ENCODE peak calls at places on chromosome 14, in ten cellular contexts. I is lower leg skin, W is astrocyte of the cerebellum, F is cardiac fibroblast, C is fibroblast of mammary gland, T is epithelial cell of esophagus, Z is A549, K is breast epithelium, N is AG10803, E is astrocyte of the spinal cord. B is an unnamed sample.

GRCh38 chr14:56953884-56954283 is 143.6 kb upstream of the OTX2 start:
- DNase-seq in F (no peak), C (no peak), Z (no peak), I (no peak), T (no peak), K (no peak), N (no peak), E (no peak), W (no peak), B (no peak)

GRCh38 chr14:99537399-99537798 is 56.2 kb downstream of the CCNK start:
- DNase-seq in N (peak), W (peak), C (peak), T (peak), E (peak), Z (peak), I (no peak), K (no peak), F (peak), B (peak)

GRCh38 chr14:103144085-103144484 is 20.8 kb downstream of the TNFAIP2 start:
- DNase-seq in T (peak), W (no peak), F (peak), I (no peak), C (peak), K (no peak), N (peak), E (no peak), Z (no peak), B (peak)

GRCh38 chr14:99395904-99396530 is 84.6 kb downstream of the SETD3 start:
- DNase-seq in N (peak), E (peak), C (peak), Z (peak), K (no peak), F (peak), T (peak), I (peak), W (peak), B (no peak)

GRCh38 chr14:101857226-101857625 is 95.7 kb downstream of the PPP2R5C start:
- DNase-seq in T (no peak), Z (no peak), W (no peak), N (no peak), I (no peak), K (no peak), C (no peak), E (no peak), F (no peak), B (no peak)

GRCh38 chr14:38605193-38606114 is 349.6 kb upstream of the CLEC14A start:
- DNase-seq in F (peak), W (no peak), C (no peak), K (no peak), N (no peak), Z (no peak), I (no peak), T (no peak), E (no peak), B (no peak)

GRCh38 chr14:85599939-85600338 is 70.0 kb downstream of the FLRT2 start:
- DNase-seq in N (peak), K (no peak), F (peak), W (no peak), Z (no peak), I (no peak), C (peak), T (no peak), E (no peak), B (peak)

GRCh38 chr14:23299558-23299957 is 3.1 kb downstream of the PPP1R3E start:
- DNase-seq in E (peak), N (peak), K (no peak), Z (peak), T (peak), C (peak), W (no peak), I (no peak), F (peak), B (peak)

GRCh38 chr14:42563313-42563712 is 956.6 kb downstream of the LRFN5 start:
- DNase-seq in W (no peak), F (no peak), N (no peak), Z (no peak), E (no peak), K (no peak), C (no peak), T (no peak), I (no peak), B (no peak)

GRCh38 chr14:72054929-72055328 is 122.7 kb downstream of the RGS6 start:
- DNase-seq in Z (no peak), W (no peak), F (no peak), E (no peak), C (no peak), T (no peak), K (no peak), N (no peak), I (no peak), B (no peak)

GRCh38 chr14:77125275-77126073 is 16.1 kb downstream of the ZDHHC22 start:
- DNase-seq in Z (no peak), N (no peak), I (no peak), E (no peak), W (no peak), C (no peak), K (no peak), T (no peak), F (no peak), B (no peak)
- TF ChIP-seq CTCF in Z (peak), N (no peak), I (no peak), E (no peak), W (no peak), C (no peak), K (no peak), T (no peak), F (no peak), B (no peak)

GRCh38 chr14:69572634-69573135 is 2.0 kb downstream of the CCDC177 start:
- DNase-seq in T (peak), F (no peak), C (no peak), N (no peak), W (no peak), I (no peak), Z (no peak), E (no peak), K (no peak), B (no peak)

GRCh38 chr14:69574954-69575295 is 254 bp upstream of the CCDC177 start:
- DNase-seq in K (no peak), T (no peak), N (no peak), I (no peak), F (no peak), C (no peak), W (no peak), Z (no peak), E (no peak), B (no peak)

GRCh38 chr14:69573205-69573840 is 1.3 kb downstream of the CCDC177 start:
- DNase-seq in C (no peak), W (no peak), N (no peak), I (no peak), Z (no peak), K (no peak), F (no peak), T (no peak), E (no peak), B (no peak)

GRCh38 chr14:69574266-69574953 is at the start of gene CCDC177:
- DNase-seq in Z (peak), W (no peak), N (peak), C (peak), I (peak), K (peak), T (peak), E (peak), F (peak), B (peak)

GRCh38 chr14:69573841-69574265 is 818 bp downstream of the CCDC177 start:
- DNase-seq in W (no peak), N (no peak), I (no peak), E (no peak), K (no peak), F (no peak), T (no peak), Z (no peak), C (no peak), B (no peak)
- H3K4me3 ChIP-seq in W (no peak), N (no peak), I (no peak), E (no peak), K (peak), F (no peak), T (no peak), Z (peak), C (no peak), B (no peak)

GRCh38 chr14:90547250-90547649 is 150.4 kb downstream of the CALM1 start:
- DNase-seq in T (no peak), F (no peak), Z (no peak), K (no peak), N (no peak), E (no peak), C (no peak), I (no peak), W (no peak), B (no peak)

GRCh38 chr14:90547968-90548367 is 151.1 kb downstream of the CALM1 start:
- DNase-seq in N (no peak), K (no peak), Z (no peak), W (no peak), C (no peak), I (no peak), F (no peak), T (no peak), E (no peak), B (no peak)

GRCh38 chr14:90549794-90550591 is 153.2 kb downstream of the CALM1 start:
- DNase-seq in K (no peak), C (no peak), I (no peak), E (no peak), N (no peak), W (no peak), F (no peak), Z (no peak), T (no peak), B (no peak)

GRCh38 chr14:90546767-90547166 is 149.9 kb downstream of the CALM1 start:
- DNase-seq in K (no peak), N (no peak), E (no peak), Z (no peak), T (no peak), F (no peak), W (no peak), I (no peak), C (no peak), B (no peak)

GRCh38 chr14:90548455-90548854 is 151.6 kb downstream of the CALM1 start:
- DNase-seq in Z (no peak), W (no peak), K (no peak), C (no peak), E (no peak), T (no peak), N (no peak), I (no peak), F (no peak), B (no peak)
- TF ChIP-seq CTCF in Z (no peak), W (no peak), K (no peak), C (no peak), E (no peak), T (no peak), N (no peak), I (no peak), F (no peak), B (no peak)

GRCh38 chr14:91116913-91117588 is 3.2 kb downstream of the DGLUCY start:
- DNase-seq in F (no peak), N (no peak), E (no peak), W (no peak), T (peak), Z (no peak), C (no peak), K (no peak), I (no peak), B (peak)

GRCh38 chr14:91114079-91115065 is 499 bp downstream of the DGLUCY start:
- DNase-seq in E (peak), K (peak), T (peak), Z (peak), N (peak), W (peak), F (peak), I (peak), C (peak), B (peak)

GRCh38 chr14:91113829-91114078 is at the start of gene DGLUCY:
- DNase-seq in K (no peak), F (no peak), T (no peak), E (no peak), W (no peak), I (no peak), N (peak), C (peak), Z (peak), B (peak)

GRCh38 chr14:91117960-91118359 is 4.1 kb downstream of the DGLUCY start:
- DNase-seq in C (no peak), W (no peak), N (no peak), E (no peak), T (no peak), Z (no peak), K (no peak), F (no peak), I (no peak), B (no peak)

DNA sequence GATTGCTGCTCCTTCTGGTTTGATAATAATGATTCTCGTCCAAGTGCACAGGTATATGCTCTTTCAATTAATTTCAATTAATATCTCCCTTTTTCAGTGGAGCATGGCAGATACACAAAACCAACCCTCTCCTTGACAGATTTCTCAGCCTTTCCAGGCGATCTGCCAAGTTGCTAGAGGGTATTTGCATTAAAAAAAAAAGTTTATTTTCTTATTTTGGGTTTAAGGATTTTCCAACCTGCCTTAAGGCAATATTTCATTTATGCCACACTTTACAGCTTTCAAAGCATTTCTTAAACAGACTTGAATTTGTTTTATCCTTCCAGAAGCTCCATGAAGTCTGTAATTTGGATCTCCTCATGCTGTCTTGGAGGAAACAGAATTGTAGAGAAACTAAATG is 2.1 kb downstream of the DGLUCY start:
- DNase-seq in N (no peak), I (no peak), W (no peak), E (no peak), K (no peak), T (peak), F (no peak), C (no peak), Z (no peak), B (peak)
- H3K4me3 ChIP-seq in N (no peak), I (no peak), W (no peak), E (no peak), K (peak), T (peak), F (no peak), C (no peak), Z (no peak), B (peak)

DNA sequence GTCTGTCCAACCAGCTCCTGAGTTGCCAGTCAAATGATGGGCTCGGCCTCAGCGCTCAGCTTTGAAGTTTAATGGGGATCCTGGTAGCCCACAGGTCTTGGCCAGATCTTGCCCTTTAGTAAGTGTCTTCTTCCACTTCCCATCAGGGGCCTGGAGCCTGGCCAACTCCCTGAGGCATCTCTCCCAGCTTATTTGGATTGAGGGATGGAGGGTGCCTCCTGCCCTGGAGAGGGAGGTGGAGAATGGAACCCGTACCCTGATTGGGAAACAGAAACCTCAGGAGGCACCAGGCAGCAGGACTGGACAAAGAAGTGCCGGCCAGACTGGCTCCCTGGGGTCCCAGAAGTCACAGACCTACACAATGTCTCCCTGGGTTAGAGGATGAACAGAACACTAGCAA is 40.5 kb upstream of the LTBP2 start:
- DNase-seq in I (peak), F (no peak), K (no peak), Z (no peak), T (no peak), W (no peak), C (no peak), E (no peak), N (no peak), B (no peak)
- TF ChIP-seq CTCF in I (no peak), F (no peak), K (no peak), Z (no peak), T (no peak), W (no peak), C (no peak), E (no peak), N (no peak), B (no peak)

GRCh38 chr14:68873379-68873778 is 80.5 kb upstream of the ZFP36L1 start:
- DNase-seq in I (no peak), K (no peak), Z (no peak), F (no peak), W (no peak), T (peak), E (no peak), C (no peak), N (no peak), B (no peak)
- H3K4me3 ChIP-seq in I (no peak), K (no peak), Z (no peak), F (no peak), W (no peak), T (no peak), E (no peak), C (no peak), N (no peak), B (no peak)

DNA sequence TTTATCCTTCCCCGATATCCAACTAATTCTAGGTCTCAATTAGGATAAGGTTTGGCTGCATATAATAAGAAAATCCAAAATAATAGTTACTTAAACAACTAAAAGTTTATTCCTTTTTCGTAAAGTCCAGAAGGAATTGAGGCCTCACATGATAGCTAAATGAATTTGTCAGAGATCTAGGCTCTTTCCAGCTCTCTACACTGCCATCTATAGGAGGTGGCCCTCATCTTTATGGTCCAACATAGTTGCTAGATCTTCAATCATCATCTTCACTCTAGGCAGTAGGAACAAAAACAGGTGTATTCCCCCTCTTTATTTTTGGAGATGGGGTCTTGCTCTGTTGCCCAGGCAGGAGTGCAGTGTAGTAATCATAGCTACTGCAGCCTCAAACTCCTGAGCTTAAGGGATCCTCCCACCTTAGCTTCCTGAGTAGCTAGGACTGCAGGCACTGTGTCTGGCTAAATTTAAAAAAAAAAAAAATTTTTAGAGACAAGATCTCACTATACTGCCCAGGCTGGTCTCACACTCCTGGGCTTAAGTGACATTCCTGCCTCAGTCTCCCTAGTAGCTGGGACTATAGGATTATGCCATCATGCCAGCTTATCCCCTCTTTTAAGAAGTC is 46.5 kb upstream of the SAV1 start:
- DNase-seq in F (peak), N (peak), W (peak), K (no peak), T (peak), I (no peak), Z (no peak), E (peak), C (peak), B (peak)
- TF ChIP-seq CTCF in F (peak), N (peak), W (peak), K (no peak), T (peak), I (no peak), Z (peak), E (peak), C (peak), B (peak)

GRCh38 chr14:90382491-90383125 is 14.2 kb upstream of the CALM1 start:
- DNase-seq in I (peak), N (peak), C (peak), W (peak), E (peak), K (peak), F (peak), T (peak), Z (peak), B (peak)

GRCh38 chr14:90381999-90382451 is 14.8 kb upstream of the CALM1 start:
- DNase-seq in E (no peak), C (peak), T (no peak), Z (no peak), K (peak), F (no peak), W (no peak), I (no peak), N (no peak), B (no peak)

GRCh38 chr14:90383126-90383730 is 13.6 kb upstream of the CALM1 start:
- DNase-seq in F (peak), T (peak), W (peak), I (peak), N (peak), K (peak), E (peak), C (peak), Z (peak), B (peak)

GRCh38 chr14:90383731-90384542 is 12.9 kb upstream of the CALM1 start:
- DNase-seq in E (peak), T (peak), I (peak), N (peak), W (no peak), F (peak), K (peak), C (peak), Z (no peak), B (peak)

DNA sequence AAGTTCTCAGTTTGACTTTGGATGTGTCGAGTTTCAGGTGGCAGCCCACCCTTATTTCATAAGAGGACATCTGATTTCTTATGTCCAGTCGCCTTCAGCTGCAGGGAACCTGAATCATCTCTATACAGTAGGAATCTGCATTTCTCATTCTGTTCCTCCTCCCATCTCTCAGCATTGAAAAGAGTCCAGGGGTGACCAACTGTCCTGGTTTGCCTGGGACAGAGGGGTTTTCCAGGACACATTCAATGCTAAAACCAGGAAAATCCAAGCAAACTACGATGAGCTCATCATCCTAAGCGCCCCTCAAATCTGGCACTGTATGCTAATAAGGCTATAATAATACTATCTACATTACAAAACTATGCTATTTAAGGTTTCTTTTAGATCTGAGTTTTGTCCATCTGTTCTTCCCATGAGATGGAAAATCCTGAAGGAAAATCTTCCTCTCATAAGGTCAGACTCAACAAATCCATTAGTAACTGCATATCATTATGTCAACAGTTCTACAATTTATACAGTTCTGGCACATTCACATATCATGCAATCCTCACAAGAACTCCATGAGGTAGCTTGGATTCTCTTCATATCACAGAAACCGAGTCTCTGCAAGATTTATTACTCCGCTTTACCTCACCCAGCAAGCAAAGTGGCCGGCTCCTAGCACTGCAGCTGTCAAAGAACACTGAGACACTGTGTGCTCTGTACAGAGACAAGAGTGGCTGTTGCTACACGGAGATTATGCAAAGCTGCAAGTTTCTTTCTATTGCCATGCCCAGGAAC is 15.6 kb upstream of the CALM1 start:
- DNase-seq in W (no peak), N (peak), Z (no peak), C (peak), E (no peak), F (no peak), T (peak), I (no peak), K (no peak), B (peak)
- H3K4me3 ChIP-seq in W (no peak), N (no peak), Z (no peak), C (no peak), E (no peak), F (no peak), T (no peak), I (no peak), K (peak), B (no peak)

GRCh38 chr14:89241934-89242670 is 174.9 kb downstream of the FOXN3 start:
- DNase-seq in E (no peak), I (no peak), N (no peak), C (no peak), T (no peak), F (no peak), K (no peak), Z (no peak), W (no peak), B (no peak)
- TF ChIP-seq CTCF in E (no peak), I (no peak), N (peak), C (no peak), T (no peak), F (no peak), K (no peak), Z (no peak), W (peak), B (no peak)

B was measured in fibroblast of the aortic adventitia.